ENCODE peak calls at places on chromosomes 16 and 17, in ten cellular contexts. One of them, this sample, is unnamed.

GRCh38 chr16:58644108-58644507 is 14.5 kb upstream of the CNOT1 start:
- DNase-seq in CD8-positive, alpha-beta T cell: no peak
- DNase-seq in mammary epithelial cell: no peak
- DNase-seq in stomach: no peak
- DNase-seq in heart left ventricle: no peak
- DNase-seq in adrenal gland: no peak
- DNase-seq in OCI-LY7: no peak
- DNase-seq in testis: no peak
- DNase-seq in IMR-90: no peak
- DNase-seq in ascending aorta: no peak
- DNase-seq in this sample: no peak

GRCh38 chr16:81567987-81568748 is 123.6 kb downstream of the CMIP start:
- DNase-seq in IMR-90: peak; percentile 43
- DNase-seq in adrenal gland: peak; percentile 90
- DNase-seq in stomach: peak; percentile 58
- DNase-seq in mammary epithelial cell: peak; percentile 81
- DNase-seq in CD8-positive, alpha-beta T cell: no peak
- DNase-seq in ascending aorta: peak; percentile 23
- DNase-seq in testis: no peak
- DNase-seq in heart left ventricle: no peak
- DNase-seq in OCI-LY7: no peak
- DNase-seq in this sample: no peak

GRCh38 chr17:31571124-31571892 is 179.8 kb downstream of the RAB11FIP4 start:
- DNase-seq in adrenal gland: peak; percentile 43
- DNase-seq in CD8-positive, alpha-beta T cell: no peak
- DNase-seq in testis: peak; percentile 71
- DNase-seq in stomach: peak; percentile 74
- DNase-seq in heart left ventricle: peak; percentile 92
- DNase-seq in ascending aorta: no peak
- DNase-seq in OCI-LY7: no peak
- DNase-seq in mammary epithelial cell: peak; percentile 68
- DNase-seq in IMR-90: peak; percentile 98
- DNase-seq in this sample: no peak

GRCh38 chr16:50202926-50203624 is 50.0 kb downstream of the TENT4B start:
- DNase-seq in adrenal gland: no peak
- DNase-seq in IMR-90: peak; percentile 93
- DNase-seq in CD8-positive, alpha-beta T cell: no peak
- DNase-seq in testis: no peak
- DNase-seq in mammary epithelial cell: peak; percentile 82
- DNase-seq in OCI-LY7: no peak
- DNase-seq in ascending aorta: no peak
- DNase-seq in heart left ventricle: no peak
- DNase-seq in stomach: no peak
- DNase-seq in this sample: no peak

GRCh38 chr17:39198186-39198566 is 707 bp upstream of the CACNB1 start:
- DNase-seq in testis: no peak
- DNase-seq in adrenal gland: peak; percentile 35
- DNase-seq in IMR-90: no peak
- DNase-seq in stomach: no peak
- DNase-seq in OCI-LY7: no peak
- DNase-seq in heart left ventricle: no peak
- DNase-seq in mammary epithelial cell: no peak
- DNase-seq in CD8-positive, alpha-beta T cell: no peak
- DNase-seq in ascending aorta: no peak
- DNase-seq in this sample: no peak

GRCh38 chr17:17416007-17416399 is 60.8 kb upstream of the MED9 start:
- DNase-seq in CD8-positive, alpha-beta T cell: no peak
- DNase-seq in ascending aorta: no peak
- DNase-seq in adrenal gland: peak; percentile 62
- DNase-seq in OCI-LY7: peak; percentile 89
- DNase-seq in heart left ventricle: no peak
- DNase-seq in testis: peak; percentile 43
- DNase-seq in mammary epithelial cell: peak; percentile 72
- DNase-seq in IMR-90: peak; percentile 83
- DNase-seq in stomach: no peak
- DNase-seq in this sample: peak; percentile 23

GRCh38 chr17:12736526-12736925 is 52.8 kb upstream of the ARHGAP44 start:
- DNase-seq in stomach: no peak
- DNase-seq in mammary epithelial cell: no peak
- DNase-seq in IMR-90: peak; percentile 25
- DNase-seq in ascending aorta: no peak
- DNase-seq in heart left ventricle: no peak
- DNase-seq in OCI-LY7: no peak
- DNase-seq in CD8-positive, alpha-beta T cell: no peak
- DNase-seq in adrenal gland: no peak
- DNase-seq in testis: no peak
- DNase-seq in this sample: no peak

GRCh38 chr16:88341551-88342290 is 41.0 kb upstream of the ZNF469 start:
- DNase-seq in stomach: no peak
- DNase-seq in ascending aorta: no peak
- DNase-seq in CD8-positive, alpha-beta T cell: no peak
- DNase-seq in mammary epithelial cell: no peak
- DNase-seq in testis: no peak
- DNase-seq in IMR-90: no peak
- DNase-seq in heart left ventricle: peak; percentile 11
- DNase-seq in OCI-LY7: no peak
- DNase-seq in adrenal gland: no peak
- DNase-seq in this sample: no peak

GRCh38 chr16:3656491-3657468 is 2.3 kb downstream of the DNASE1 start:
- DNase-seq in OCI-LY7: no peak
- DNase-seq in heart left ventricle: no peak
- DNase-seq in testis: no peak
- DNase-seq in adrenal gland: peak; percentile 57
- DNase-seq in CD8-positive, alpha-beta T cell: no peak
- DNase-seq in ascending aorta: no peak
- DNase-seq in IMR-90: no peak
- DNase-seq in mammary epithelial cell: no peak
- DNase-seq in stomach: no peak
- DNase-seq in this sample: no peak

GRCh38 chr16:66728117-66728787 is 23.2 kb downstream of the DYNC1LI2 start:
- DNase-seq in heart left ventricle: peak; percentile 47
- DNase-seq in OCI-LY7: peak; percentile 74
- DNase-seq in mammary epithelial cell: peak; percentile 26
- DNase-seq in IMR-90: peak; percentile 67
- DNase-seq in stomach: peak; percentile 37
- DNase-seq in testis: peak; percentile 71
- DNase-seq in adrenal gland: peak; percentile 59
- DNase-seq in ascending aorta: no peak
- DNase-seq in CD8-positive, alpha-beta T cell: no peak
- DNase-seq in this sample: peak; percentile 19

GRCh38 chr16:66605177-66605999 is 884 bp downstream of the CMTM3 start:
- DNase-seq in heart left ventricle: peak; percentile 79
- DNase-seq in CD8-positive, alpha-beta T cell: peak; percentile 64
- DNase-seq in testis: peak; percentile 58
- DNase-seq in adrenal gland: no peak
- DNase-seq in OCI-LY7: peak; percentile 38
- DNase-seq in IMR-90: peak; percentile 34
- DNase-seq in stomach: peak; percentile 40
- DNase-seq in mammary epithelial cell: peak; percentile 29
- DNase-seq in ascending aorta: no peak
- DNase-seq in this sample: peak; percentile 40

DNA sequence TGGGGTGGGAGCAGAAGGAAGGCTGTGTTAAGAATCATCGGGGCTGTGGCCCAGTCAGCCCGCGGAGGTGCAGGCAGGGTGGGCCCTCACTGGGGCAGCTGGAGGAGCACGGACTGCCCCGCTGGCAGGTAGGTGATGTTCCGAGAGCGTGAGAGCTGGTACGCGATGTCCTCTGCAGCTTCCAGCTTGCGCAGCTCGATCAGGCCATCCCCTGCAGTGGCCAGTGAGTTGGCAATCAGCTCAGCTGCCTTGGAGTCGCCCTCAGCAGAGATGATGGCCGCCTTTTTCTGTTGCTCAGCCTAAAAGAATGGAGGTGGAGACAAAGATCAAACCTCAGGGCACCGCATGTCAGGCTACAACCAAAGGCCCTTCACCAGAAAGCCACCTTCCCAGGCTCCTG is 9.8 kb downstream of the PHB1 start:
- DNase-seq in mammary epithelial cell: no peak
- DNase-seq in IMR-90: no peak
- DNase-seq in OCI-LY7: no peak
- DNase-seq in ascending aorta: no peak
- DNase-seq in CD8-positive, alpha-beta T cell: peak; percentile 34
- DNase-seq in testis: no peak
- DNase-seq in heart left ventricle: no peak
- DNase-seq in adrenal gland: no peak
- DNase-seq in stomach: no peak
- DNase-seq in this sample: no peak
- H3K4me1 ChIP-seq in mammary epithelial cell: no peaks in the 10 kb centered on the region
- H3K4me1 ChIP-seq in IMR-90: no peaks in the 10 kb centered on the region
- H3K4me1 ChIP-seq in OCI-LY7: peaks cover 18% of the 10 kb centered on the region
- H3K4me1 ChIP-seq in ascending aorta: no peaks in the 10 kb centered on the region
- H3K4me1 ChIP-seq in CD8-positive, alpha-beta T cell: peaks cover 31% of the 10 kb centered on the region
- H3K4me1 ChIP-seq in testis: peaks cover 23% of the 10 kb centered on the region
- H3K4me1 ChIP-seq in heart left ventricle: no peaks in the 10 kb centered on the region
- H3K4me1 ChIP-seq in adrenal gland: peaks cover 3% of the 10 kb centered on the region
- H3K4me1 ChIP-seq in stomach: peaks cover 13% of the 10 kb centered on the region
- H3K4me1 ChIP-seq in this sample: no peaks in the 10 kb centered on the region

DNA sequence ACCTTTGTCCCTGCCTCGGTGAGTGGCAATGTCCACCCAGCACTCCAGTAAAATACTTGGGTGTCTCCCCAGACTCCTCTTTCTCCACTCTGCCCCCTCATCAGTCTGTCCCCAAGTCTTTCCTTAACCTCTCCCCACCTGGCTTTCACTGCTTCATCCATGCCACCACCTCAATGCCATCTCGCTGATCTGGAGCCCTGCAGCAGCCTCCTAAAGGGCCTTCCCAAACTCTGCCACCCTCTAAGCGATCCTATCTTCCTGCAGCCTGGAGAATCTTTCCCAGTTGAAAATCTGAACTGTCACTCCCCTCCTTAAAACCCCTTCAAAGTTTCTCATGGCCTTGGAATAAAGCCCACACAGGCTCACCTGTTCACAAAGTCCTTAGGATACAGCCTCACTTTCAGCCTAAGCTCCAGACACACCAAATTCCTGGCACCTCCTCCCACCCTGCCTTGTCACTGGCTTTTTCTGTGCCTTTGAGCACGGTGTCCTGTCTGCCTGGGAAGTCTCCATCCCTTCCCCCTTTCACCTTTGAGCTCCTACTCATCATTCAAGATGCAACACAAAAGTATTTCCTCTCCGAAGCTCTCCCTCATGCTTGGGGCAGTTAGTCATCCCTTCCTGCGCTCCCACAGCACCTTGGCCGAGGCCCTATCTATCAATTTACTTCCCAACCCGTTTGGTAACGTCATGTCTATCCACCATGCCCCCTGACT is 2.8 kb downstream of the WNK4 start:
- DNase-seq in CD8-positive, alpha-beta T cell: no peak
- DNase-seq in stomach: no peak
- DNase-seq in heart left ventricle: no peak
- DNase-seq in testis: no peak
- DNase-seq in IMR-90: peak; percentile 83
- DNase-seq in adrenal gland: no peak
- DNase-seq in ascending aorta: no peak
- DNase-seq in OCI-LY7: no peak
- DNase-seq in mammary epithelial cell: peak; percentile 77
- DNase-seq in this sample: no peak
- H3K4me3 ChIP-seq in CD8-positive, alpha-beta T cell: no peak overlapping the region
- H3K4me3 ChIP-seq in stomach: no peak overlapping the region
- H3K4me3 ChIP-seq in heart left ventricle: no peak overlapping the region
- H3K4me3 ChIP-seq in testis: no peak overlapping the region
- H3K4me3 ChIP-seq in IMR-90: no peak overlapping the region
- H3K4me3 ChIP-seq in adrenal gland: no peak overlapping the region
- H3K4me3 ChIP-seq in ascending aorta: no peak overlapping the region
- H3K4me3 ChIP-seq in OCI-LY7: no peak overlapping the region
- H3K4me3 ChIP-seq in mammary epithelial cell: no peak overlapping the region
- H3K4me3 ChIP-seq in this sample: no peak overlapping the region

GRCh38 chr17:33642002-33642401 is 348.9 kb upstream of the ASIC2 start:
- DNase-seq in CD8-positive, alpha-beta T cell: no peak
- DNase-seq in OCI-LY7: peak; percentile 2
- DNase-seq in adrenal gland: no peak
- DNase-seq in heart left ventricle: no peak
- DNase-seq in mammary epithelial cell: no peak
- DNase-seq in stomach: no peak
- DNase-seq in testis: no peak
- DNase-seq in ascending aorta: no peak
- DNase-seq in IMR-90: no peak
- DNase-seq in this sample: no peak
- TF ChIP-seq CTCF in CD8-positive, alpha-beta T cell: no peak
- TF ChIP-seq CTCF in OCI-LY7: peak; percentile 50
- TF ChIP-seq CTCF in adrenal gland: no peak
- TF ChIP-seq CTCF in heart left ventricle: no peak
- TF ChIP-seq CTCF in mammary epithelial cell: peak; percentile 7
- TF ChIP-seq CTCF in stomach: no peak
- TF ChIP-seq CTCF in testis: no peak
- TF ChIP-seq CTCF in ascending aorta: no peak
- TF ChIP-seq CTCF in IMR-90: no peak
- TF ChIP-seq CTCF in this sample: no peak

GRCh38 chr17:2068101-2068518 is 13.2 kb downstream of the HIC1 start:
- DNase-seq in heart left ventricle: no peak
- DNase-seq in testis: no peak
- DNase-seq in CD8-positive, alpha-beta T cell: no peak
- DNase-seq in IMR-90: peak; percentile 90
- DNase-seq in stomach: no peak
- DNase-seq in mammary epithelial cell: no peak
- DNase-seq in OCI-LY7: no peak
- DNase-seq in adrenal gland: no peak
- DNase-seq in ascending aorta: no peak
- DNase-seq in this sample: no peak

GRCh38 chr17:2067048-2067452 is 12.1 kb downstream of the HIC1 start:
- DNase-seq in IMR-90: no peak
- DNase-seq in adrenal gland: no peak
- DNase-seq in testis: no peak
- DNase-seq in CD8-positive, alpha-beta T cell: no peak
- DNase-seq in stomach: no peak
- DNase-seq in heart left ventricle: no peak
- DNase-seq in OCI-LY7: no peak
- DNase-seq in mammary epithelial cell: no peak
- DNase-seq in ascending aorta: no peak
- DNase-seq in this sample: no peak

GRCh38 chr17:2067559-2067958 is 12.7 kb downstream of the HIC1 start:
- DNase-seq in IMR-90: peak; percentile 56
- DNase-seq in ascending aorta: no peak
- DNase-seq in testis: no peak
- DNase-seq in adrenal gland: no peak
- DNase-seq in stomach: no peak
- DNase-seq in CD8-positive, alpha-beta T cell: no peak
- DNase-seq in heart left ventricle: peak; percentile 61
- DNase-seq in mammary epithelial cell: no peak
- DNase-seq in OCI-LY7: no peak
- DNase-seq in this sample: no peak

GRCh38 chr17:2070241-2071023 is 15.5 kb downstream of the HIC1 start:
- DNase-seq in mammary epithelial cell: no peak
- DNase-seq in OCI-LY7: no peak
- DNase-seq in testis: no peak
- DNase-seq in stomach: no peak
- DNase-seq in IMR-90: no peak
- DNase-seq in adrenal gland: no peak
- DNase-seq in ascending aorta: no peak
- DNase-seq in CD8-positive, alpha-beta T cell: no peak
- DNase-seq in heart left ventricle: no peak
- DNase-seq in this sample: no peak

DNA sequence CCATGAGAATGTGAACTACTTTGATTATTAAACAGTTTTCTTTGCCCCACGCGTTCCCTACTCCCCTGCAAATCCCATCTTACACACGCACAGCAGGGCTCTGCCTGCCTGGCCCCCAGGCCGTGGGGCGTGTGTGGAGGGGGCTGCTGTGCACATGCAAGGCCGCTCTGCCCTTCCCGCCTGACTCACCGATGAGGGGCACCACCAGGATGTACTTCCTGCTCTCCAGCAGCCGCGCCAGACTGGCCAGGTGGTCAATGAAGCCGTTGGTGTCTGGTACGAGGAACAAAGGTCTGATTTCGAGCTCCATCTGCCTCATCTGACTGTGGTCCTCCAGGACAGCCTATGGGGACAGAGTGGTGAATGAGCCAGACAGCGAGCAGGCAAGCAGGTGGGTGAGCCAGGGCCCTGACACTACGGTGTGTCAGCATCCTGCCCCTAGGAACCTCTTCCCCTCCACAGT is 13.7 kb downstream of the HIC1 start:
- DNase-seq in mammary epithelial cell: no peak
- DNase-seq in stomach: no peak
- DNase-seq in CD8-positive, alpha-beta T cell: no peak
- DNase-seq in IMR-90: peak; percentile 90
- DNase-seq in heart left ventricle: no peak
- DNase-seq in ascending aorta: no peak
- DNase-seq in testis: no peak
- DNase-seq in OCI-LY7: peak; percentile 49
- DNase-seq in adrenal gland: no peak
- DNase-seq in this sample: peak; percentile 62
- H3K4me1 ChIP-seq in mammary epithelial cell: no peaks in the 10 kb centered on the region
- H3K4me1 ChIP-seq in stomach: peaks cover 66% of the 10 kb centered on the region
- H3K4me1 ChIP-seq in CD8-positive, alpha-beta T cell: peaks cover 7% of the 10 kb centered on the region
- H3K4me1 ChIP-seq in IMR-90: peaks cover 67% of the 10 kb centered on the region
- H3K4me1 ChIP-seq in heart left ventricle: peaks cover 83% of the 10 kb centered on the region
- H3K4me1 ChIP-seq in ascending aorta: peaks cover 9% of the 10 kb centered on the region
- H3K4me1 ChIP-seq in testis: peaks cover 65% of the 10 kb centered on the region
- H3K4me1 ChIP-seq in OCI-LY7: peaks cover 24% of the 10 kb centered on the region
- H3K4me1 ChIP-seq in adrenal gland: peaks cover 50% of the 10 kb centered on the region
- H3K4me1 ChIP-seq in this sample: peaks cover 5% of the 10 kb centered on the region

This sample was measured in BE2C.